ENCODE peak calls at places on chromosomes 16 and 17, in four cellular contexts. V is HFF-Myc, I is uterus, T is MM.1S. M is an unnamed sample.

GRCh38 chr17:5919104-5919503 is 151.1 kb upstream of the WSCD1 start:
- DNase-seq in T (no peak), I (no peak), V (no peak), M (no peak)

GRCh38 chr17:27674335-27674734 is 43.3 kb downstream of the LGALS9 start:
- DNase-seq in I (no peak), T (no peak), V (no peak), M (no peak)

GRCh38 chr17:74117999-74118421 is 85.5 kb upstream of the RPL38 start:
- DNase-seq in V (no peak), T (no peak), I (no peak), M (no peak)

GRCh38 chr17:78337244-78338109 is 22.4 kb downstream of the SOCS3 start:
- DNase-seq in V (no peak), I (no peak), T (no peak), M (peak; percentile 71)

GRCh38 chr16:89317101-89317671 is 99.7 kb downstream of the ZNF778 start:
- DNase-seq in T (no peak), V (no peak), I (no peak), M (no peak)

GRCh38 chr17:83064021-83064731 is 15.2 kb upstream of the METRNL start:
- DNase-seq in I (peak; percentile 10), V (no peak), T (no peak), M (no peak)

GRCh38 chr16:70160388-70160787 is 13.2 kb upstream of the CLEC18C start:
- DNase-seq in I (no peak), T (no peak), V (no peak), M (peak; percentile 3)

GRCh38 chr17:37261286-37261685 is 114.5 kb upstream of the C17orf78 start:
- DNase-seq in V (no peak), I (no peak), T (no peak), M (no peak)

GRCh38 chr17:37391146-37391545 is 15.4 kb downstream of the C17orf78 start:
- DNase-seq in I (no peak), T (no peak), V (no peak), M (no peak)

GRCh38 chr17:14352139-14352538 is 51.3 kb downstream of the HS3ST3B1 start:
- DNase-seq in V (no peak), I (no peak), T (no peak), M (no peak)

GRCh38 chr16:56932588-56933265 is 785 bp downstream of the HERPUD1 start:
- DNase-seq in V (no peak), T (peak; percentile 57), I (peak; percentile 64), M (peak; percentile 85)

DNA sequence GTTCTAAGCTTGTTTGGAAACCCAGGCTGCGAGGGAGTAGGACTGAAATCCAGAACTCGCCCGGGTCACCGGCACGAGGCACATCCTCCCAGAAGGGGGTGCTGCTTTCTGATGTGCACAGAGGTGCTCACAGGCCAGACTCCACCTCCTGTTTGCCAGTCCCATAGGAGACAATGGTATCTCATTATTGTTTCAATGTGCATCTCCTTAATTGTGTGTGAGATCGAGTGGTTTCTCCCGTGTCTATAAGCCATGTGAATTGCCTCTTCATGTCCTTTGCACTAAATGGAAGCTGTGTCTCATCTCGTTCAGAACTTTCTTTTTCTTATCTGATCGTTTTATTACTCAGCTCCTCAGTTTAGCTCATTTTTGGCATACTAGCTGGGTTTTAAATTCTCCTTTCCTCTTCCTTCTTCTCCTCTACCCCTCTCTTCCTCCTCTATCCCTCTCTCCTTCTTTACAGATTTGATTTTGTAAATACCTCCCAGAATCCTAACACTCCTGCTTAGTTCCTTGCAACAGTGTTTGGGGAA is 32.1 kb upstream of the PRKCB start:
- DNase-seq in I (peak; percentile 22), T (peak; percentile 72), V (no peak), M (peak; percentile 85)
- H3K4me3 ChIP-seq in I (no peak overlapping the region), T (no peak overlapping the region), V (no peak overlapping the region), M (no peak overlapping the region)

DNA sequence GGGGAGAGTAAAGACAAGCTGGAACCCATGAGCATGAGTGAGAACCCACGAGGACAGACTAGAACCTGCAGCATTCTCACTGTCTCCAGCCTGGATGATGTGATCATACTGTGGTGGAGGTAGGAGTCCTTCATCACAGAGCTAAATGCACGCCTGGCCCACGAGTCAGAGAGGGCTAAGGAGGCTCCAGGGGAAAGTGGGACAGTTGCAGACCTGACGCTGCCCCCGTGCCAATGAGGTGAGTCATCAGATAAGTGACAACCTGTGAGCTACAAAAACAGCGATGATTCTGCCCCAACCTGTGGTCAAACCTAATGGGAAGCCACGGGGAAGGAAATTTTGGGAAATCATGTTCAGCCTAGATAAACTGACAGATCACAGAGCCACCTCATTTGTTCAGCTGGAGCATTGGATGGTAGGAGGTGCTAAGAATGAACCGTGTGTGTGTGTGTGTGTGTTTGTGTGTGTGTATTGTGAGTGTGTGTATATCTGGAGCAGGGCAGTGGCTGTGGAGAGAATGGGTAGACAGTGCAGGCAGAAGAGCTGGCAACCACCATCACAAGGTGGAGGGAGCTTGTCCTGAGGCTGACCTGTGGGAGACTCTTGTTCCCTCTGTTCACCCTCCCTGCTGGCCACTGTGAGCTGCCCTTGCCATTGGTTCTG is 131.8 kb downstream of the UTP18 start:
- DNase-seq in T (no peak), I (no peak), V (no peak), M (no peak)
- H3K4me3 ChIP-seq in T (no peak overlapping the region), I (no peak overlapping the region), V (no peak overlapping the region), M (no peak overlapping the region)

DNA sequence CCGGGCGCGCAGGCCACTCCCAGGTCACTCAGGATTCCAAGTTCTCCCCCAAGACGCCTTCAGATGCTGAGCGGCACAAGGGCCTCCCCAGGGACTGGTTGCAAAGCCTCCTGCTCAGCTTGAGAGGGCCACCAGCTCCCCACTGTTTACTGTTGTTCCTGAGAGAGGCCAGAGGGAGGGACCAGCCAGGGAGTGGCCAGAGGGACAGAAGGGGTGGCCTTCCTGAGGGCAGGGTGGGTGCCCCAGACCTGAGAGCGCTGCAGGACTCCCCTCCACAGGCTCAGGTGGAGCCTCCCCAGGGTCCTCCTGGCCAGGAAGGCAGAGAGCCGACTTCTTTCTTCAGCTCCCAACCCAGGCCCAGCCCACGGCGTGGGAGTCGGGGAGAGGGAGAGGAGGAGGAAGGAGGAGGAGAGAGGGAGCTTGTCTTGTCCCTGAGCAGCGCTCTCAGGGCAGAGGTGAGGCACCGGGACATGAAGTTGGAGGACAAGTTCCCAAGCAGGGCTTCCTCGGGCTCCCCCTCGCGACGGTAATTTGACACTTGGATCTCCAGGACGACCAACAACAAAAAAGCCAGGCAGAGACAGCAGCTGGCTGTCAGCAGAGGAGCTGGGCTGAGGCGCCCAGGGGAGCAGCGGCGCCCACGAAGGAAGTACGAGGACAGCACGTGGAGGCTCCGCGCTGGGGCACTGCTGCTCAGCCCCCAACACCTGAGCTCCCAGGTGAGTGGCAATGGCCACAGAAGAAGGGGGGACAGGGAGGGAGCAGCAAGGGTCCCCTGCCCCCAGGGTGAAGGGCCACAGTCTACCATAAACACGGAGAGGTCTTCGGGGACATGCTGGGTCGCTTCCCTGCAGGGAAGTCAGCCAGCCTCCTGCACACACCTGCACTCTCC is 496 bp downstream of the SMIM5 start:
- DNase-seq in V (peak; percentile 82), T (peak; percentile 72), I (peak; percentile 92), M (peak; percentile 78)
- H3K4me3 ChIP-seq in V (no peak overlapping the region), T (no peak overlapping the region), I (no peak overlapping the region), M (no peak overlapping the region)

GRCh38 chr16:75002474-75002873 is 3.6 kb downstream of the ZNRF1 start:
- DNase-seq in I (no peak), T (no peak), V (no peak), M (no peak)
- H3K4me3 ChIP-seq in I (no peak overlapping the region), T (no peak overlapping the region), V (no peak overlapping the region), M (no peak overlapping the region)

DNA sequence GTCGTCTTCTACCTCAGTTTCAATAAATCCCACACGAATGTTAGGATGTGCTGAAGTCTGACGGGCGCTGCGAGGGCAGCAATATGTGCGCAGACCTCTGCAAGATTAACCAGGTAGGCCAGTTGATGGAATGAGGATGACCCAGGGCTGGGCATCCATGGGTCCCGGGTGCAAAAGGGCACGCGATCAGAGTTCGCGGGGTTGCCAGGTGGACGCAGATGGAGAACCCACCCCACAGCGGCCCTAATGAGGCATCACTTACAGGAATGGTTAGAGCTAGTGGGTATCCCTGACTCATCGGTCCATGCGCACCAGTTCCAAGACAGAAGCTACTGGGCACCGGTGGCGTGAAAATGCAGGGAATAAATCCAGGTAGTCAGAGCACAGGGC is 2116.0 kb downstream of the TP53TG3F start:
- DNase-seq in T (no peak), V (no peak), I (no peak), M (no peak)
- H3K4me3 ChIP-seq in T (no peak overlapping the region), V (no peak overlapping the region), I (no peak overlapping the region), M (no peak overlapping the region)

DNA sequence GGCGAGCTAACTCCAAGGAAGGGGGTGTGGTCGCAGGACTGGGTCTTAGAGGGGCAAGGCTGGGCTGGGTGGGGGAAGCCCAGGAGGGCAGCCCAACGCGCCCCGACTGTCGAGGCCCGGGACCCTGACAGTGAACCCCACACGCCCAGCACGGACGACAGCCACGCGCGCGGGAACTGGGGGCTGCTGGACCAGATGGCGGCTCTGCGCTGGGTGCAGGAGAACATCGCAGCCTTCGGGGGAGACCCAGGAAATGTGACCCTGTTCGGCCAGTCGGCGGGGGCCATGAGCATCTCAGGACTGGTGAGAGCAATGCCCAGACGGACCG is 12.7 kb downstream of the CES4A start:
- DNase-seq in I (no peak), T (no peak), V (no peak), M (no peak)
- H3K4me3 ChIP-seq in I (peak overlapping the region; percentile 40), T (no peak overlapping the region), V (peak overlapping the region; percentile 47), M (peak overlapping the region; percentile 12)

DNA sequence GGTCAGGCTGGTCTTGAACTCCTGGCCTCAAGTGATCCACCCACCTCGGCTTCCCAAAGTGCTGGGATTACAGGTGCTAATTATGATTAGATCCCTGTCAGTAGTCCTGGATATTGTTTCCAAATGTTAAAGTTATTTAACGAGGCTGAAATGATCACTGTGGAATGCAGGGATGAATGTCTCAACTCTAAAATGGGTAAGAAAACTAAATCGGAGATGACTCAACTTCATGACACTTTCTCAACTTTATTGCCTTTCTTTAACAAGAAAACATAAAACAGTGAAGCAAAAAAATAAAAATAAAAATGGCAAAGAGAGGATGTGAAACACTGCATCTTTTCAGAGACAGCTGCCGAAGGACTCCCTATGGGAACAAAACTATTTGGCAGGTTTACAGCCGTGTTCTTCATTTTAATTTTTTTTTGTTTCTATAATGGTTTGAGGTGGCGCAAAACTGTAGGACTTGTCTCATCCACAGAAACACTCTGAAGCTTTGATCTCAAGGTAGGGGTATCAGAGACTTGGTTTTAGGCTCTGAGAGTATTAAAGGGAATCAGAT is 382.0 kb downstream of the GRIN2A start:
- DNase-seq in I (no peak), T (no peak), V (no peak), M (no peak)
- H3K4me3 ChIP-seq in I (no peak overlapping the region), T (no peak overlapping the region), V (no peak overlapping the region), M (no peak overlapping the region)

DNA sequence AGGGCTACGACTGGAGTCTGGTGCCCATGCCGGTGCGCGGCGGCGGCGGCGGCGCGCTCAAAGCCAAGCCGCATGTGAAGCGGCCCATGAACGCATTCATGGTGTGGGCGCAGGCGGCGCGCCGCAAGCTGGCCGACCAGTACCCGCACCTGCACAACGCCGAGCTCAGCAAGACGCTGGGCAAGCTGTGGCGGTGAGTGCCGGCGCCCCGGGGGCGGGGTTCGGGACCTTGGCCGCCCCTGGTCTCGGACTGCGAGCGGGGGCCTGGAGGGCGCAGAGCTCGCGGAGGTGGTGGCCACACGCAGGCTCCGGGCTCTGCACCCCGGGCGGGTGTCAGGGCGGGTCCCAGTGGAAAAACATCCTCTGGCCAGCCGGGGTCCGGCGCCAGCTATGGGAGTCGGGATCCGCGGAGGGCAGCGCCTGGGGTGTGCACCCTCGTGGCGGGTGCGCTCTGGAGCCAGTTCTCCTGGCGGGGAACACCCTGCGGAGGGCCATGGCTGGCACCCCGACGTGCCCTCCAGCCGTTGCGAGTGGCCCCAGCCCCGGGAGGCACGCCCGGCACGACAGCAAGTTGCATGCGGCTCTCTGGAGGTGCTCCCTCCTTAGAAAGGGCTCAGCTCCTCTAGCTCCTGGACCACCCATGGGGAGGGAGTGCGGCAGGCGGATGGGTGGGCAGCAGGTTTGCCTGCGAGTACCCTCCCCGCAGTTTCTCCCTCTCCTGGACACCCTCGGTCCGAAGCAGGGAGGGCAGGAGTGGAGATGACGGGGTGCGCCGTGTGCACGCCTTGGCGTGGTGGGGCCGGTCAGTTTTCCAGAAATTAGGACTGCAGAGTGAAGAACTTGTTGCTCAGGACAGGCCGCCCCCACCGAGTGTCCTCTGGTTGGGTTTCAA is 828 bp downstream of the SOX8 start:
- DNase-seq in T (no peak), V (no peak), I (no peak), M (no peak)
- H3K4me3 ChIP-seq in T (no peak overlapping the region), V (no peak overlapping the region), I (no peak overlapping the region), M (no peak overlapping the region)

GRCh38 chr17:8963017-8963416 is 2.5 kb downstream of the PIK3R5 start:
- DNase-seq in I (no peak), T (no peak), V (no peak), M (no peak)
- H3K4me3 ChIP-seq in I (no peak overlapping the region), T (no peak overlapping the region), V (no peak overlapping the region), M (peak overlapping the region; percentile 79)